ENCODE peak calls at places on chromosomes 4 and X, in nine cellular contexts. B is aorta, Q is GM23338, D is fibroblast of the aortic adventitia, N is transverse colon, F is AG04449, L is PC-9, Z is AG10803, K is HFF-Myc. I is an unnamed sample.
A peak's percentile ranks its signal among the peaks of the same experiment; 100 is the strongest.

GRCh38 chrX:56928546-56928945 is 66.8 kb downstream of the SPIN3 start:
- DNase-seq in B (no peak), Q (no peak), D (no peak), N (no peak), F (no peak), L (no peak), Z (peak; percentile 59), K (no peak), I (no peak)

GRCh38 chr4:37101686-37102085 is 142.9 kb upstream of the NWD2 start:
- DNase-seq in B (no peak), Q (no peak), D (no peak), N (no peak), F (no peak), L (no peak), Z (no peak), K (no peak), I (no peak)

GRCh38 chrX:13669246-13669689 is 16.3 kb downstream of the TCEANC start:
- DNase-seq in B (no peak), Q (no peak), D (peak; percentile 99), N (peak; percentile 82), F (peak; percentile 88), L (peak; percentile 74), Z (peak; percentile 95), K (peak; percentile 80), I (peak; percentile 93)

GRCh38 chr4:140095694-140096482 is 58.1 kb downstream of the MAML3 start:
- DNase-seq in B (no peak), Q (no peak), D (peak; percentile 93), N (peak; percentile 27), F (peak; percentile 77), L (peak; percentile 46), Z (peak; percentile 80), K (peak; percentile 78), I (peak; percentile 96)

GRCh38 chr4:149999485-150000074 is 78.7 kb upstream of the DCLK2 start:
- DNase-seq in B (no peak), Q (peak; percentile 54), D (peak; percentile 89), N (no peak), F (peak; percentile 70), L (no peak), Z (peak; percentile 85), K (peak; percentile 59), I (peak; percentile 47)

GRCh38 chr4:168647976-168648375 is 151.1 kb downstream of the PALLD start:
- DNase-seq in B (no peak), Q (no peak), D (no peak), N (no peak), F (no peak), L (no peak), Z (no peak), K (no peak), I (no peak)

GRCh38 chr4:55303818-55304217 is 42.2 kb upstream of the SRD5A3 start:
- DNase-seq in B (no peak), Q (no peak), D (peak; percentile 92), N (no peak), F (no peak), L (peak; percentile 52), Z (peak; percentile 8), K (no peak), I (no peak)

GRCh38 chr4:102780476-102781144 is 19.8 kb upstream of the MANBA start:
- DNase-seq in B (no peak), Q (no peak), D (peak; percentile 33), N (no peak), F (no peak), L (no peak), Z (no peak), K (no peak), I (peak; percentile 21)

GRCh38 chr4:41693629-41694028 is 54.9 kb downstream of the PHOX2B start:
- DNase-seq in B (no peak), Q (peak; percentile 55), D (peak; percentile 45), N (no peak), F (no peak), L (no peak), Z (peak; percentile 18), K (peak; percentile 30), I (peak; percentile 5)

GRCh38 chr4:163107754-163108153 is 58.9 kb downstream of the NAF1 start:
- DNase-seq in B (no peak), Q (peak; percentile 14), D (peak; percentile 27), N (no peak), F (no peak), L (no peak), Z (peak; percentile 8), K (no peak), I (no peak)

GRCh38 chr4:56425518-56425917 is 9.9 kb downstream of the PPAT start:
- DNase-seq in B (no peak), Q (peak; percentile 84), D (no peak), N (no peak), F (no peak), L (no peak), Z (no peak), K (no peak), I (no peak)

GRCh38 chrX:55638933-55639332 is 15.7 kb downstream of the FOXR2 start:
- DNase-seq in B (no peak), Q (no peak), D (no peak), N (no peak), F (no peak), L (no peak), Z (no peak), K (no peak), I (no peak)

GRCh38 chrX:1521459-1521956 is 15.5 kb downstream of the P2RY8 start:
- DNase-seq in B (no peak), Q (peak; percentile 76), D (no peak), N (peak; percentile 71), F (no peak), L (no peak), Z (no peak), K (no peak), I (no peak)

GRCh38 chr4:186296481-186296880 is 30.5 kb downstream of the F11 start:
- DNase-seq in B (no peak), Q (no peak), D (no peak), N (no peak), F (no peak), L (no peak), Z (no peak), K (no peak), I (no peak)

GRCh38 chr4:6527683-6528595 is 47.0 kb upstream of the MAN2B2 start:
- DNase-seq in B (peak; percentile 66), Q (no peak), D (no peak), N (no peak), F (no peak), L (no peak), Z (no peak), K (no peak), I (no peak)

GRCh38 chr4:146647615-146648383 is 9.1 kb downstream of the POU4F2 start:
- DNase-seq in B (no peak), Q (peak; percentile 61), D (no peak), N (no peak), F (no peak), L (no peak), Z (no peak), K (no peak), I (no peak)

GRCh38 chrX:150813922-150814321 is 84.5 kb downstream of the CD99L2 start:
- DNase-seq in B (no peak), Q (no peak), D (no peak), N (no peak), F (no peak), L (no peak), Z (peak; percentile 54), K (no peak), I (no peak)

GRCh38 chr4:31023109-31023508 is 302.9 kb downstream of the PCDH7 start:
- DNase-seq in B (no peak), Q (no peak), D (no peak), N (no peak), F (no peak), L (no peak), Z (no peak), K (no peak), I (no peak)

GRCh38 chrX:133410555-133410954 is 4.7 kb downstream of the GPC4 start:
- DNase-seq in B (no peak), Q (no peak), D (no peak), N (no peak), F (no peak), L (no peak), Z (no peak), K (no peak), I (no peak)

GRCh38 chr4:19729873-19730735 is 521.6 kb upstream of the SLIT2 start:
- DNase-seq in B (no peak), Q (no peak), D (peak; percentile 39), N (no peak), F (no peak), L (no peak), Z (peak; percentile 37), K (no peak), I (no peak)
- H3K4me3 ChIP-seq in B (no peak overlapping the region), Q (no peak overlapping the region), D (no peak overlapping the region), N (no peak overlapping the region), F (no peak overlapping the region), L (no peak overlapping the region), Z (no peak overlapping the region), K (no peak overlapping the region), I (no peak overlapping the region)

DNA sequence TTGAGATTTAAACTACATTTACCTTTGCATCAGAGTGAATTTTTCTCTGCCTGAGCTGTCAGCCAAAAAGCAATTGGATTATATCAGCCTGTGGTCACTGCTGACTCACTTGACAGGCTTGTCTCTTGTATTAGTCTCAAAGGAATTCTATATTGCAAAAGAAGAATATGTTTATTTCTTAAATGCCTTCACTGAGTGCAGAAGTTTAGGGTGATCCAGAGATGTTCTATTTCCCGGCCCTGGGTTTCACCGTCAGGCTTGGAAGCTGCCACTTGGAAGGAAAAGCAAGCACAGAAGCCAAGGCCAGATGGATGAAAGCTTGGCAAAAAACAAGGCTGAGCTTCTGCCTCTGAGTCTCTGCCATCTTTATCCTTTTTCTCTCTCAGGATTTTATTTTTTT is 80.9 kb downstream of the FAM114A1 start:
- DNase-seq in B (no peak), Q (no peak), D (peak; percentile 97), N (peak; percentile 49), F (peak; percentile 78), L (peak; percentile 38), Z (peak; percentile 96), K (peak; percentile 38), I (peak; percentile 87)
- H3K4me3 ChIP-seq in B (no peak overlapping the region), Q (no peak overlapping the region), D (no peak overlapping the region), N (no peak overlapping the region), F (no peak overlapping the region), L (no peak overlapping the region), Z (no peak overlapping the region), K (no peak overlapping the region), I (no peak overlapping the region)

DNA sequence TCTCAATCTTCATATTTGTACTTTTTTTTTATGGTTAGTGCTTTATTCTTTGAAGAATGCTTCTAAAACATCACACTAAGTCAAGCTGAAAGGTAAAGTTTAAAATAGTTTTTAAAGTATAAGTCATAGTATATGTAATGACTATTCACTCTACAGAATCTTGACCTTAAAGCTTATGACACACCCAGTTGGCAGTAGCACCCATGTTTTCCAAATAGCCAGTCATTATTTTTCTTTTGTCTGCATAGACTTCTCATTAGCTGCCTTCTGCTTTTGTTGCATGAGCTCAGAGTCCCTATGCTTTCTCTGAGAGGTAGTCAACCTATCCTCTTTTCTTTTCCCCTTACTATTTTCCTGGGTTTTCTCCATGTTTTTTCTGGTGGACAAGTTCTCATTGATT is 231.5 kb downstream of the PCDH18 start:
- DNase-seq in B (no peak), Q (no peak), D (peak; percentile 46), N (no peak), F (no peak), L (no peak), Z (no peak), K (no peak), I (peak; percentile 25)
- H3K4me3 ChIP-seq in B (no peak overlapping the region), Q (no peak overlapping the region), D (no peak overlapping the region), N (no peak overlapping the region), F (no peak overlapping the region), L (no peak overlapping the region), Z (no peak overlapping the region), K (no peak overlapping the region), I (no peak overlapping the region)

DNA sequence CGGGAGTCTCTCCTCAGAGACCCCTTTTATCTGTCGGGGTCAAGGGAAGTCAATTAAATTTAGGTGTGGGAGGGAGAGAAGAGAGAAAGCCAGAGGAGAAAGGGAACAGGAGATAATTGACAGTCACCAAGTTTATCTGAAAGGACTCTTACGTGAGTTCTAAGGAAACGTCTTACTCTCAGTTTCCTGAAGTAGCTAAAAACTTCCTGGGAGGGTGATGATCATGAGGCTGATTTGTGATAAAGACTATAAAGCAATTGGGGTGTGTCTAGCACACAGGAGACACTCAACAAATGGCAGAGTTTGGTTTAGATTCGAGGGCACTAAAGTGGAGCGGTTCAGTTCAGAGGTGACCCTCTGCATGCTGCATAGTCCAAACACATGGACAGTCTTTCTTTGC is 254.1 kb downstream of the FBXW7 start:
- DNase-seq in B (no peak), Q (no peak), D (no peak), N (no peak), F (no peak), L (no peak), Z (no peak), K (no peak), I (no peak)
- H3K4me3 ChIP-seq in B (no peak overlapping the region), Q (no peak overlapping the region), D (no peak overlapping the region), N (no peak overlapping the region), F (no peak overlapping the region), L (no peak overlapping the region), Z (no peak overlapping the region), K (no peak overlapping the region), I (no peak overlapping the region)

I was measured in skeletal muscle cell.